ENCODE peak calls at places on chromosome 15, in six cellular contexts. J, Q, S, N, K and U are unnamed samples.

GRCh38 chr15:81410318-81410753 is 36.3 kb upstream of the TMC3 start:
- DNase-seq in J (no peak), Q (peak), S (peak), N (no peak), K (peak), U (no peak)

GRCh38 chr15:60076055-60076454 is 71.9 kb downstream of the FOXB1 start:
- DNase-seq in J (no peak), Q (no peak), S (no peak), N (no peak), K (no peak), U (no peak)

GRCh38 chr15:33059184-33059583 is 135.3 kb downstream of the FMN1 start:
- DNase-seq in J (no peak), Q (no peak), S (no peak), N (no peak), K (no peak), U (no peak)

GRCh38 chr15:81029416-81030367 is 29.0 kb downstream of the TLNRD1 start:
- DNase-seq in J (no peak), Q (no peak), S (no peak), N (no peak), K (no peak), U (no peak)

GRCh38 chr15:83766326-83766725 is 112.4 kb downstream of the ADAMTSL3 start:
- DNase-seq in J (no peak), Q (no peak), S (no peak), N (no peak), K (no peak), U (no peak)

GRCh38 chr15:51170882-51171577 is 76.3 kb upstream of the TNFAIP8L3 start:
- DNase-seq in J (no peak), Q (no peak), S (no peak), N (no peak), K (no peak), U (no peak)

GRCh38 chr15:27783668-27784067 is 315.4 kb downstream of the OCA2 start:
- DNase-seq in J (no peak), Q (no peak), S (no peak), N (no peak), K (no peak), U (no peak)

GRCh38 chr15:61051570-61052031 is 177.5 kb downstream of the RORA start:
- DNase-seq in J (no peak), Q (no peak), S (peak), N (no peak), K (peak), U (peak)

GRCh38 chr15:47959617-47960398 is 161.0 kb upstream of the SLC24A5 start:
- DNase-seq in J (no peak), Q (no peak), S (no peak), N (no peak), K (no peak), U (no peak)